ENCODE peak calls at places on chromosomes 3 and 15, in seven cellular contexts. One of them, this sample, is unnamed.

GRCh38 chr15:74402873-74403589 is 30.7 kb downstream of the SEMA7A start:
- DNase-seq in HTR-8/SVneo: no peak
- DNase-seq in lower lobe of right lung: peak; percentile 62
- DNase-seq in HS-5: no peak
- DNase-seq in RPMI8226: peak; percentile 93
- DNase-seq in GM03348: no peak
- DNase-seq in endothelial cell: no peak
- DNase-seq in this sample: peak; percentile 73

GRCh38 chr3:184176377-184177330 is 2.0 kb downstream of the AP2M1 start:
- DNase-seq in HTR-8/SVneo: peak; percentile 82
- DNase-seq in lower lobe of right lung: peak; percentile 69
- DNase-seq in HS-5: peak; percentile 84
- DNase-seq in RPMI8226: no peak
- DNase-seq in GM03348: peak; percentile 90
- DNase-seq in endothelial cell: peak; percentile 71
- DNase-seq in this sample: peak; percentile 83

GRCh38 chr3:71269896-71270295 is 313.6 kb downstream of the FOXP1 start:
- DNase-seq in HTR-8/SVneo: no peak
- DNase-seq in lower lobe of right lung: no peak
- DNase-seq in HS-5: no peak
- DNase-seq in RPMI8226: no peak
- DNase-seq in GM03348: no peak
- DNase-seq in endothelial cell: no peak
- DNase-seq in this sample: no peak

GRCh38 chr15:96535148-96535547 is 204.6 kb downstream of the NR2F2 start:
- DNase-seq in HTR-8/SVneo: no peak
- DNase-seq in lower lobe of right lung: no peak
- DNase-seq in HS-5: no peak
- DNase-seq in RPMI8226: no peak
- DNase-seq in GM03348: no peak
- DNase-seq in endothelial cell: no peak
- DNase-seq in this sample: no peak

GRCh38 chr3:59101091-59101738 is 51.4 kb upstream of the CFAP20DC start:
- DNase-seq in HTR-8/SVneo: no peak
- DNase-seq in lower lobe of right lung: no peak
- DNase-seq in HS-5: peak; percentile 31
- DNase-seq in RPMI8226: no peak
- DNase-seq in GM03348: no peak
- DNase-seq in endothelial cell: no peak
- DNase-seq in this sample: no peak

GRCh38 chr3:183375787-183376186 is 52.6 kb downstream of the MCF2L2 start:
- DNase-seq in HTR-8/SVneo: no peak
- DNase-seq in lower lobe of right lung: no peak
- DNase-seq in HS-5: no peak
- DNase-seq in RPMI8226: no peak
- DNase-seq in GM03348: no peak
- DNase-seq in endothelial cell: no peak
- DNase-seq in this sample: peak; percentile 97

GRCh38 chr15:59917504-59918157 is 86.5 kb upstream of the FOXB1 start:
- DNase-seq in HTR-8/SVneo: peak; percentile 55
- DNase-seq in lower lobe of right lung: peak; percentile 67
- DNase-seq in HS-5: no peak
- DNase-seq in RPMI8226: peak; percentile 72
- DNase-seq in GM03348: peak; percentile 49
- DNase-seq in endothelial cell: peak; percentile 85
- DNase-seq in this sample: peak; percentile 33

GRCh38 chr3:128969993-128970740 is 23.7 kb downstream of the CFAP92 start:
- DNase-seq in HTR-8/SVneo: peak; percentile 43
- DNase-seq in lower lobe of right lung: peak; percentile 55
- DNase-seq in HS-5: no peak
- DNase-seq in RPMI8226: peak; percentile 68
- DNase-seq in GM03348: peak; percentile 71
- DNase-seq in endothelial cell: peak; percentile 55
- DNase-seq in this sample: peak; percentile 45

GRCh38 chr3:185824467-185825378 is at the start of gene IGF2BP2:
- DNase-seq in HTR-8/SVneo: no peak
- DNase-seq in lower lobe of right lung: peak; percentile 83
- DNase-seq in HS-5: no peak
- DNase-seq in RPMI8226: peak; percentile 88
- DNase-seq in GM03348: peak; percentile 94
- DNase-seq in endothelial cell: peak; percentile 81
- DNase-seq in this sample: peak; percentile 37

GRCh38 chr3:100516232-100516631 is 23.8 kb downstream of the TMEM45A start:
- DNase-seq in HTR-8/SVneo: no peak
- DNase-seq in lower lobe of right lung: no peak
- DNase-seq in HS-5: no peak
- DNase-seq in RPMI8226: no peak
- DNase-seq in GM03348: no peak
- DNase-seq in endothelial cell: no peak
- DNase-seq in this sample: no peak

GRCh38 chr15:65089206-65089824 is 12.8 kb downstream of the KBTBD13 start:
- DNase-seq in HTR-8/SVneo: no peak
- DNase-seq in lower lobe of right lung: peak; percentile 70
- DNase-seq in HS-5: no peak
- DNase-seq in RPMI8226: no peak
- DNase-seq in GM03348: no peak
- DNase-seq in endothelial cell: no peak
- DNase-seq in this sample: no peak

GRCh38 chr3:107068980-107069379 is 308.3 kb upstream of the CCDC54 start:
- DNase-seq in HTR-8/SVneo: peak; percentile 37
- DNase-seq in lower lobe of right lung: no peak
- DNase-seq in HS-5: peak; percentile 75
- DNase-seq in RPMI8226: no peak
- DNase-seq in GM03348: peak; percentile 80
- DNase-seq in endothelial cell: no peak
- DNase-seq in this sample: no peak